ENCODE peak calls at places on chromosomes 7 and 10, in seven cellular contexts. Z is effector memory CD4-positive, alpha-beta T cell; G is NCI-H748 treated with DMSO at 0.1 percent for 48 hours; F is pancreas; S is iris pigment epithelial cell; W is stimulated activated CD4-positive, alpha-beta T cell treated with anti-CD3 and anti-CD28 coated beads, Interleukin-12 subunit alpha, Interleukin-12 subunit beta, amount 100 ng/mL, for 4 hours; J is skeletal muscle cell. A is an unnamed sample.

GRCh38 chr10:4981722-4982471 is 18.7 kb downstream of the AKR1C1 start:
- DNase-seq in Z (no peak), G (no peak), F (peak), S (peak), W (no peak), J (no peak), A (no peak)

GRCh38 chr10:124174673-124175645 is 81.6 kb upstream of the CHST15 start:
- DNase-seq in Z (no peak), G (no peak), F (no peak), S (no peak), W (no peak), J (no peak), A (no peak)

GRCh38 chr7:41096921-41097320 is 606.0 kb downstream of the INHBA start:
- DNase-seq in Z (no peak), G (no peak), F (no peak), S (peak), W (no peak), J (peak), A (no peak)

GRCh38 chr10:201328-201771 is 66.1 kb downstream of the ZMYND11 start:
- DNase-seq in Z (no peak), G (no peak), F (no peak), S (peak), W (no peak), J (no peak), A (no peak)

GRCh38 chr10:79237801-79238520 is 109.3 kb upstream of the PPIF start:
- DNase-seq in Z (no peak), G (no peak), F (no peak), S (no peak), W (no peak), J (no peak), A (no peak)

GRCh38 chr10:34299105-34299611 is 515.9 kb downstream of the PARD3 start:
- DNase-seq in Z (no peak), G (peak), F (no peak), S (peak), W (no peak), J (peak), A (no peak)

GRCh38 chr10:123607386-123607785 is 58.8 kb upstream of the GPR26 start:
- DNase-seq in Z (no peak), G (no peak), F (no peak), S (no peak), W (no peak), J (no peak), A (no peak)

GRCh38 chr10:106931159-106931852 is 233.2 kb downstream of the SORCS1 start:
- DNase-seq in Z (no peak), G (no peak), F (no peak), S (no peak), W (no peak), J (no peak), A (no peak)

GRCh38 chr10:102344067-102344466 is 51.4 kb upstream of the NFKB2 start:
- DNase-seq in Z (no peak), G (no peak), F (no peak), S (peak), W (no peak), J (no peak), A (no peak)

GRCh38 chr7:96773483-96773882 is 63.8 kb upstream of the SEM1 start:
- DNase-seq in Z (no peak), G (no peak), F (no peak), S (no peak), W (no peak), J (no peak), A (no peak)

GRCh38 chr7:67518580-67518979 is 521.9 kb downstream of the TYW1 start:
- DNase-seq in Z (no peak), G (peak), F (no peak), S (no peak), W (no peak), J (no peak), A (no peak)

GRCh38 chr7:117873056-117873932 is at the start of gene CTTNBP2:
- DNase-seq in Z (no peak), G (no peak), F (peak), S (peak), W (no peak), J (peak), A (no peak)

A was measured in effector CD4-positive, alpha-beta T cell.